ENCODE peak calls at places on chromosome 18, in nine cellular contexts. U is uterus, C is body of pancreas, S is stomach, W is lung, L is hepatocyte, E is neural crest cell, I is bronchial epithelial cell, A is omental fat pad. P is an unnamed sample.

GRCh38 chr18:2825613-2826205 is 21.1 kb upstream of the EMILIN2 start:
- DNase-seq in U (no peak), C (no peak), S (no peak), W (peak; percentile 13), L (peak; percentile 26), E (no peak), I (no peak), A (no peak), P (peak; percentile 84)

GRCh38 chr18:48819781-48820482 is 130.8 kb downstream of the SMAD7 start:
- DNase-seq in U (peak; percentile 11), C (peak; percentile 1), S (peak; percentile 8), W (no peak), L (no peak), E (no peak), I (no peak), A (peak; percentile 17), P (no peak)

GRCh38 chr18:34697891-34698290 is 12.2 kb upstream of the DTNA start:
- DNase-seq in U (no peak), C (no peak), S (no peak), W (no peak), L (no peak), E (no peak), I (peak; percentile 99), A (no peak), P (no peak)

GRCh38 chr18:12282436-12283039 is 25.5 kb upstream of the TUBB6 start:
- DNase-seq in U (no peak), C (no peak), S (no peak), W (no peak), L (no peak), E (no peak), I (peak; percentile 93), A (no peak), P (no peak)

GRCh38 chr18:75247601-75248421 is 37.2 kb downstream of the TSHZ1 start:
- DNase-seq in U (no peak), C (no peak), S (no peak), W (no peak), L (no peak), E (no peak), I (peak; percentile 32), A (no peak), P (no peak)

GRCh38 chr18:9095297-9096012 is 7.0 kb upstream of the NDUFV2 start:
- DNase-seq in U (no peak), C (no peak), S (no peak), W (no peak), L (peak; percentile 24), E (no peak), I (no peak), A (no peak), P (no peak)

GRCh38 chr18:37309059-37309458 is 256.5 kb downstream of the CELF4 start:
- DNase-seq in U (no peak), C (no peak), S (no peak), W (no peak), L (no peak), E (no peak), I (peak; percentile 21), A (no peak), P (no peak)

GRCh38 chr18:34929336-34929780 is 111.9 kb upstream of the MAPRE2 start:
- DNase-seq in U (no peak), C (no peak), S (no peak), W (no peak), L (peak; percentile 49), E (no peak), I (peak; percentile 75), A (no peak), P (peak; percentile 36)

GRCh38 chr18:8357320-8357719 is 251.9 kb upstream of the RAB12 start:
- DNase-seq in U (no peak), C (no peak), S (no peak), W (no peak), L (no peak), E (no peak), I (no peak), A (no peak), P (no peak)

GRCh38 chr18:23133860-23134779 is 1.2 kb upstream of the CABLES1 start:
- DNase-seq in U (no peak), C (peak; percentile 64), S (peak; percentile 75), W (peak; percentile 57), L (peak; percentile 70), E (no peak), I (peak; percentile 25), A (no peak), P (peak; percentile 86)

GRCh38 chr18:33446604-33447003 is 6.1 kb upstream of the CCDC178 start:
- DNase-seq in U (no peak), C (no peak), S (no peak), W (no peak), L (no peak), E (no peak), I (peak; percentile 12), A (no peak), P (no peak)

DNA sequence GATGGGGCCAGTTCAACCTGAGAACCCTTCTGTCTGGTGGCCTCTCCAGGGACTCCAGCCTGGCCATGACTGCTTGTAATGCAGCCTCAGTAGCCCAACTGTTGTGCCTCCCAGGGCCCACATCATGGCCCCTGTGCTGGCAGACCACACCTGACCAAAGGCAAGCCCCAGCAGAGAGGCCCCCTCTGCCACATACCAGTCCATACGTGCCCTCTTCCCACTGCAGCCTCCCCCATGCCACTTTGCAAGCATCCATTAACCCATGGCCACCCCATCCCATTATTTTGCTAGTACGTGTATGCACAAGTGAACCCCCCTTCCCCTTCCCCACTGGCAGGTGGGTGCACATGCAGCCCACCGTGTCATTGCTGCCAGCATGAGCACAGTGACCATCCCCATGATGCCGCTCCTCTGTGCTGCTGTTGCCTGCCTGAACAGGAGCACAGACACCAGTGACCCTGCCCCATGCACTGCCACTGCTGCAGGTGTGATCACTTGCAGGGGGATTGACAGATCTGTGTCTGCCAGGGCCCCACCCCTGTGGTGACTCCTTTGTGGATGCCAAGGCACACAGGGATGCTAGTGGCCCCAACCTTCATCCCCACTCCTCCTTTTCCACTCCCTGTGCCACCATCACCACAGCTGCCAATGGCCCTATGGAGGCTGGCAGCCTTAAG is 330.0 kb upstream of the DSEL start:
- DNase-seq in U (no peak), C (no peak), S (no peak), W (no peak), L (no peak), E (no peak), I (no peak), A (no peak), P (no peak)
- TF ChIP-seq CTCF in U (no peak), C (no peak), S (no peak), W (no peak), L (no peak), E (no peak), I (no peak), A (no peak), P (no peak)

DNA sequence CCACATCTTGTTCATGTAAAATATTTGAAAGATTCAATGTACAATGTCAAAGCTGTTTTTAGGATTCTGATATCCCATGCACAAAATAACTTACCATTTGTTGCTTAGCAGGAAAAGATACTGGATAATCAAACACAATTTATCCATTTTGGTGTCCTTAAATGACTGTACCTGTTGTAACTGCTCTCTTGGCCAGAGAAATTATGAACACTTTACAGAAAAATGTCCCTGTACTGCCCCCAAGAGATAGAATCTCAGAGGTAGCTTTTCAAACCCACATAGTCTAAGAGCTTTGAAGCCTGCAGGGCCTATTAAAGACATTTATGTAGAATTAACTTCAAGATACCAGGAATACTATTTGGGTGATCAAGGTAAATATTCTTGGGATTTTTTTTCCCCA is 12.2 kb upstream of the ME2 start:
- DNase-seq in U (no peak), C (no peak), S (no peak), W (no peak), L (no peak), E (no peak), I (peak; percentile 29), A (no peak), P (no peak)
- TF ChIP-seq CTCF in U (no peak), C (peak; percentile 54), S (no peak), W (no peak), L (peak; percentile 23), E (no peak), I (no peak), A (no peak), P (no peak)

DNA sequence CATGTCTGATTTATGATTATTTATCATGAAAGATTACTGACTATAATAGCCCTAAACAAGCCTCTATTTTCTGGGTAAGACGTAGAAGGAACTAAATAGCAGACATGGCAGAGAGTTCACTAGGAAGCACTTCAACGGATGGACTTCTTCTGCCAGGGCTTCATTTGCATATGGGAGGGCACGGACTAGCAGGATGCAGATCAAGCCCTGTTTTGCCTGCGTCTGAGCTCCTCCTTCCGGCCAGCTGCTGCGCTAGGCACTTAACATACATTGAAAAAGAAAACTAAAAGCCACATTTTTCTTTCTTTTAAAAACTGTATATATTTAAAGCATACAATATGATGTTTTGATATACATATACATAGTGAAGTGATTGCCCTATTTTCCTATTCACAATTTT is 340.0 kb upstream of the MEX3C start:
- DNase-seq in U (no peak), C (peak; percentile 60), S (no peak), W (no peak), L (peak; percentile 82), E (peak; percentile 29), I (peak; percentile 69), A (no peak), P (peak; percentile 42)
- TF ChIP-seq CTCF in U (no peak), C (peak; percentile 56), S (no peak), W (no peak), L (peak; percentile 74), E (peak; percentile 58), I (peak; percentile 74), A (no peak), P (no peak)

GRCh38 chr18:77106331-77106730 is 26.3 kb downstream of the MBP start:
- DNase-seq in U (no peak), C (no peak), S (no peak), W (no peak), L (no peak), E (no peak), I (no peak), A (no peak), P (no peak)

GRCh38 chr18:77105680-77106079 is 26.9 kb downstream of the MBP start:
- DNase-seq in U (no peak), C (no peak), S (no peak), W (no peak), L (no peak), E (no peak), I (no peak), A (no peak), P (no peak)

GRCh38 chr18:77108821-77109692 is 23.5 kb downstream of the MBP start:
- DNase-seq in U (no peak), C (no peak), S (no peak), W (no peak), L (no peak), E (no peak), I (no peak), A (no peak), P (no peak)

GRCh38 chr18:77108001-77108692 is 24.4 kb downstream of the MBP start:
- DNase-seq in U (peak; percentile 78), C (no peak), S (no peak), W (no peak), L (peak; percentile 37), E (no peak), I (peak; percentile 71), A (no peak), P (no peak)

DNA sequence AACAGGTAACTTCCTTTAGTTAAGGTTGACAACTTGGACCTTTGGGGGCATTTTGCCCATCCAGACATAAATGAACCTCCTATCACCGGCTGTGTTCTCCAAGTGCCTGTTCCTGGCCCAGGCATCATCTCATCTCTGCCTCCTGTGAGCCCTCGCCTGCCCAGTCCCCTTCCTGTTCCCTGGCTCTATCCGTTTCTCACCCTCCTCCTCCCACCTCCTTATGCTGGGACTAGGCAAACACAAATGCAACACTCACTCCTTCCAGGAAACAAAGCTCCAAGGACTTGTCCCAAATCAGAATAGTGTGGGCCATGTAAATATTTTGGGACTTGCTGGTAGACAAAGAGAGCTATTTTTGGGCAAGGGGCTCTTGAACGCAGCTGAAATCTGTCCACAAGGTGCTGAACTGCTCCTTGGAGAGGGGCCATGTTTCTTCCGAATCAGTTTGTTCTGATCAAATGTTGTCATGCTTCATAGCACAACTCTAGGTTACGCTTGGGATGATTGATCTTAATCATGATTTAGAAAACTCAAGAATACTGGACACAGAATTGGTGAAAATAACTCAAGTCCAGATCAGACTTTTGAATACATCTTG is 25.3 kb downstream of the MBP start:
- DNase-seq in U (no peak), C (no peak), S (no peak), W (no peak), L (no peak), E (no peak), I (no peak), A (no peak), P (no peak)
- TF ChIP-seq CTCF in U (no peak), C (no peak), S (no peak), W (no peak), L (no peak), E (no peak), I (no peak), A (no peak), P (no peak)